ENCODE peak calls at places on chromosomes 5 and 9, in eight cellular contexts. One of them, this sample, is unnamed.

GRCh38 chr5:91032125-91032524 is 351.0 kb downstream of the ARRDC3 start:
- DNase-seq in brain microvascular endothelial cell: no peak
- DNase-seq in endodermal cell: no peak
- DNase-seq in kidney: no peak
- DNase-seq in left ventricle myocardium inferior: no peak
- DNase-seq in neural progenitor cell: no peak
- DNase-seq in HepG2: no peak
- DNase-seq in transverse colon: no peak
- DNase-seq in this sample: no peak

GRCh38 chr5:57494104-57495098 is 11.8 kb upstream of the ACTBL2 start:
- DNase-seq in endodermal cell: peak; percentile 63
- DNase-seq in left ventricle myocardium inferior: peak; percentile 30
- DNase-seq in brain microvascular endothelial cell: peak; percentile 99
- DNase-seq in HepG2: peak; percentile 13
- DNase-seq in kidney: peak; percentile 73
- DNase-seq in transverse colon: peak; percentile 41
- DNase-seq in neural progenitor cell: no peak
- DNase-seq in this sample: peak; percentile 32

GRCh38 chr5:52861368-52861767 is 73.7 kb downstream of the ITGA1 start:
- DNase-seq in transverse colon: no peak
- DNase-seq in endodermal cell: no peak
- DNase-seq in brain microvascular endothelial cell: no peak
- DNase-seq in left ventricle myocardium inferior: no peak
- DNase-seq in HepG2: no peak
- DNase-seq in neural progenitor cell: no peak
- DNase-seq in kidney: no peak
- DNase-seq in this sample: no peak

GRCh38 chr5:93691997-93692396 is 49.4 kb downstream of the POU5F2 start:
- DNase-seq in neural progenitor cell: no peak
- DNase-seq in endodermal cell: no peak
- DNase-seq in left ventricle myocardium inferior: no peak
- DNase-seq in transverse colon: no peak
- DNase-seq in kidney: no peak
- DNase-seq in brain microvascular endothelial cell: no peak
- DNase-seq in HepG2: no peak
- DNase-seq in this sample: no peak

GRCh38 chr5:149455889-149456409 is 76.9 kb upstream of the IL17B start:
- DNase-seq in HepG2: peak; percentile 73
- DNase-seq in transverse colon: no peak
- DNase-seq in neural progenitor cell: no peak
- DNase-seq in left ventricle myocardium inferior: peak; percentile 62
- DNase-seq in brain microvascular endothelial cell: peak; percentile 49
- DNase-seq in kidney: peak; percentile 72
- DNase-seq in endodermal cell: no peak
- DNase-seq in this sample: no peak

GRCh38 chr5:154587123-154587725 is 109.2 kb upstream of the HAND1 start:
- DNase-seq in transverse colon: no peak
- DNase-seq in HepG2: peak; percentile 53
- DNase-seq in brain microvascular endothelial cell: no peak
- DNase-seq in neural progenitor cell: no peak
- DNase-seq in endodermal cell: no peak
- DNase-seq in left ventricle myocardium inferior: no peak
- DNase-seq in kidney: no peak
- DNase-seq in this sample: no peak

GRCh38 chr9:117672397-117672796 is 31.8 kb upstream of the TLR4 start:
- DNase-seq in endodermal cell: no peak
- DNase-seq in transverse colon: no peak
- DNase-seq in brain microvascular endothelial cell: peak; percentile 56
- DNase-seq in left ventricle myocardium inferior: no peak
- DNase-seq in kidney: no peak
- DNase-seq in HepG2: peak; percentile 1
- DNase-seq in neural progenitor cell: no peak
- DNase-seq in this sample: no peak

GRCh38 chr9:121527371-121527770 is 27.7 kb upstream of the GGTA1 start:
- DNase-seq in kidney: no peak
- DNase-seq in transverse colon: no peak
- DNase-seq in neural progenitor cell: no peak
- DNase-seq in HepG2: no peak
- DNase-seq in endodermal cell: no peak
- DNase-seq in brain microvascular endothelial cell: no peak
- DNase-seq in left ventricle myocardium inferior: peak; percentile 70
- DNase-seq in this sample: no peak

GRCh38 chr5:42840279-42840678 is 28.6 kb upstream of the SELENOP start:
- DNase-seq in left ventricle myocardium inferior: peak; percentile 72
- DNase-seq in endodermal cell: no peak
- DNase-seq in kidney: peak; percentile 72
- DNase-seq in brain microvascular endothelial cell: peak; percentile 59
- DNase-seq in neural progenitor cell: no peak
- DNase-seq in HepG2: peak; percentile 38
- DNase-seq in transverse colon: peak; percentile 19
- DNase-seq in this sample: peak; percentile 72

GRCh38 chr9:137160716-137161557 is 8.9 kb downstream of the LRRC26 start:
- DNase-seq in brain microvascular endothelial cell: no peak
- DNase-seq in left ventricle myocardium inferior: no peak
- DNase-seq in HepG2: no peak
- DNase-seq in kidney: no peak
- DNase-seq in neural progenitor cell: no peak
- DNase-seq in endodermal cell: no peak
- DNase-seq in transverse colon: no peak
- DNase-seq in this sample: no peak

GRCh38 chr9:136614372-136614922 is 48.3 kb upstream of the EGFL7 start:
- DNase-seq in endodermal cell: no peak
- DNase-seq in transverse colon: peak; percentile 17
- DNase-seq in HepG2: no peak
- DNase-seq in kidney: peak; percentile 87
- DNase-seq in neural progenitor cell: no peak
- DNase-seq in left ventricle myocardium inferior: peak; percentile 65
- DNase-seq in brain microvascular endothelial cell: peak; percentile 52
- DNase-seq in this sample: no peak

GRCh38 chr5:58816181-58816731 is 233.4 kb downstream of the RAB3C start:
- DNase-seq in brain microvascular endothelial cell: no peak
- DNase-seq in HepG2: no peak
- DNase-seq in kidney: no peak
- DNase-seq in left ventricle myocardium inferior: no peak
- DNase-seq in endodermal cell: no peak
- DNase-seq in neural progenitor cell: no peak
- DNase-seq in transverse colon: no peak
- DNase-seq in this sample: no peak

GRCh38 chr9:110254500-110254899 is 1.8 kb downstream of the TXN start:
- DNase-seq in left ventricle myocardium inferior: no peak
- DNase-seq in HepG2: no peak
- DNase-seq in transverse colon: no peak
- DNase-seq in brain microvascular endothelial cell: no peak
- DNase-seq in neural progenitor cell: no peak
- DNase-seq in endodermal cell: peak; percentile 24
- DNase-seq in kidney: no peak
- DNase-seq in this sample: no peak

GRCh38 chr9:118330191-118330986 is 626.2 kb downstream of the TLR4 start:
- DNase-seq in transverse colon: no peak
- DNase-seq in kidney: no peak
- DNase-seq in left ventricle myocardium inferior: no peak
- DNase-seq in endodermal cell: peak; percentile 50
- DNase-seq in HepG2: no peak
- DNase-seq in neural progenitor cell: peak; percentile 44
- DNase-seq in brain microvascular endothelial cell: no peak
- DNase-seq in this sample: no peak

GRCh38 chr5:79511945-79512493 is 1.9 kb downstream of the HOMER1 start:
- DNase-seq in left ventricle myocardium inferior: no peak
- DNase-seq in transverse colon: no peak
- DNase-seq in endodermal cell: no peak
- DNase-seq in neural progenitor cell: peak; percentile 46
- DNase-seq in HepG2: no peak
- DNase-seq in kidney: no peak
- DNase-seq in brain microvascular endothelial cell: no peak
- DNase-seq in this sample: no peak

GRCh38 chr9:72443855-72444254 is 77.6 kb upstream of the TMC1 start:
- DNase-seq in transverse colon: no peak
- DNase-seq in endodermal cell: no peak
- DNase-seq in brain microvascular endothelial cell: no peak
- DNase-seq in kidney: no peak
- DNase-seq in neural progenitor cell: no peak
- DNase-seq in HepG2: no peak
- DNase-seq in left ventricle myocardium inferior: no peak
- DNase-seq in this sample: no peak

GRCh38 chr5:101424530-101425175 is 521.6 kb upstream of the ST8SIA4 start:
- DNase-seq in endodermal cell: no peak
- DNase-seq in neural progenitor cell: no peak
- DNase-seq in kidney: no peak
- DNase-seq in brain microvascular endothelial cell: peak; percentile 14
- DNase-seq in HepG2: no peak
- DNase-seq in transverse colon: no peak
- DNase-seq in left ventricle myocardium inferior: no peak
- DNase-seq in this sample: no peak

GRCh38 chr9:95296761-95297160 is 20.7 kb downstream of the FANCC start:
- DNase-seq in HepG2: no peak
- DNase-seq in endodermal cell: no peak
- DNase-seq in left ventricle myocardium inferior: no peak
- DNase-seq in neural progenitor cell: no peak
- DNase-seq in transverse colon: no peak
- DNase-seq in brain microvascular endothelial cell: no peak
- DNase-seq in kidney: no peak
- DNase-seq in this sample: no peak

GRCh38 chr9:129386812-129387177 is 208.7 kb upstream of the IER5L start:
- DNase-seq in left ventricle myocardium inferior: no peak
- DNase-seq in neural progenitor cell: no peak
- DNase-seq in brain microvascular endothelial cell: no peak
- DNase-seq in transverse colon: no peak
- DNase-seq in kidney: peak; percentile 57
- DNase-seq in HepG2: no peak
- DNase-seq in endodermal cell: no peak
- DNase-seq in this sample: peak; percentile 46
- H3K36me3 ChIP-seq in left ventricle myocardium inferior: no peaks in the 10 kb centered on the region
- H3K36me3 ChIP-seq in neural progenitor cell: no peaks in the 10 kb centered on the region
- H3K36me3 ChIP-seq in brain microvascular endothelial cell: no peaks in the 10 kb centered on the region
- H3K36me3 ChIP-seq in transverse colon: no peaks in the 10 kb centered on the region
- H3K36me3 ChIP-seq in kidney: no peaks in the 10 kb centered on the region
- H3K36me3 ChIP-seq in HepG2: no peaks in the 10 kb centered on the region
- H3K36me3 ChIP-seq in endodermal cell: no peaks in the 10 kb centered on the region
- H3K36me3 ChIP-seq in this sample: no peaks in the 10 kb centered on the region

DNA sequence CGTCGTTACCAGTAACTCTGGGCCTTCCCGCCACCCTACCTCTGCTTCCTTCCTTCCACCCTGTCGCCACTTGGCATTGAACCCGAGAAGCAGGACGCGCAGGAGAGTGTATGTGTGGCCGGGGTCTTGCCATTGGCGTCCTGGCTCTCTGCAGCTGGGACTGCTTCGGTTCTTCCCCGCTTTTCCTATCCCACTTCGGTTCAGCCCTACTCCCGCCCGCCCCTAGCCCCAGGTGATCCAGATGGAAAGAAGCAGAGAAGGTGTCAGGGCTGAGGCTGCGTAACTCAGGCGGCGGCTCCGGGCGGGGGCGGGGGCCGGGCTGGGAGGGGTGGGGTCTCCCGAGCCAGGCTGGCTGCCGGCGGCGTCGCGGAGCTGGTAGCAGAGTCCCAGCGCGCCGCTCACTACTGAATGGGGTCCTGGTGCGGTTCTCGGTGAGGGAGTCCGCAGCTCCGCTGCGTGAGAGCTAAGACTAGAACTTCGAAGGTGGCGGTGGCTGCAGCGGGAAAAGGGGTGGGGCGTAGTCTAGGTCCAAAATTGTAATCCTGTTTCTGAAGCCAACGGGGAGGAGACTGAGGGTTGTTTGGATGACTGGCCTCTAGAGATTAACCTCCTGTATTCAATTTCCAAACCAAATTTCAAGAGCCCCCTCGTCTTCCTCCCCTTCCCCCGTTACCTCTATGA is 1.3 kb downstream of the PRR16 start:
- DNase-seq in left ventricle myocardium inferior: peak; percentile 48
- DNase-seq in endodermal cell: peak; percentile 90
- DNase-seq in brain microvascular endothelial cell: peak; percentile 56
- DNase-seq in transverse colon: peak; percentile 11
- DNase-seq in HepG2: no peak
- DNase-seq in kidney: peak; percentile 72
- DNase-seq in neural progenitor cell: peak; percentile 73
- DNase-seq in this sample: peak; percentile 75
- H3K4me3 ChIP-seq in left ventricle myocardium inferior: peak overlapping the region; percentile 81
- H3K4me3 ChIP-seq in endodermal cell: peak overlapping the region; percentile 82
- H3K4me3 ChIP-seq in brain microvascular endothelial cell: peak overlapping the region; percentile 73
- H3K4me3 ChIP-seq in transverse colon: peak overlapping the region; percentile 22
- H3K4me3 ChIP-seq in HepG2: no peak overlapping the region
- H3K4me3 ChIP-seq in kidney: peak overlapping the region; percentile 77
- H3K4me3 ChIP-seq in neural progenitor cell: peak overlapping the region; percentile 68
- H3K4me3 ChIP-seq in this sample: peak overlapping the region; percentile 65

GRCh38 chr5:133978943-133979342 is 10.5 kb upstream of the C5orf15 start:
- DNase-seq in kidney: no peak
- DNase-seq in brain microvascular endothelial cell: no peak
- DNase-seq in HepG2: no peak
- DNase-seq in transverse colon: no peak
- DNase-seq in neural progenitor cell: no peak
- DNase-seq in left ventricle myocardium inferior: no peak
- DNase-seq in endodermal cell: no peak
- DNase-seq in this sample: no peak

GRCh38 chr5:133981714-133982113 is 13.3 kb upstream of the C5orf15 start:
- DNase-seq in kidney: no peak
- DNase-seq in left ventricle myocardium inferior: no peak
- DNase-seq in HepG2: no peak
- DNase-seq in endodermal cell: no peak
- DNase-seq in transverse colon: no peak
- DNase-seq in neural progenitor cell: no peak
- DNase-seq in brain microvascular endothelial cell: no peak
- DNase-seq in this sample: no peak

GRCh38 chr5:133977858-133978257 is 9.4 kb upstream of the C5orf15 start:
- DNase-seq in transverse colon: no peak
- DNase-seq in brain microvascular endothelial cell: peak; percentile 50
- DNase-seq in neural progenitor cell: no peak
- DNase-seq in left ventricle myocardium inferior: no peak
- DNase-seq in kidney: no peak
- DNase-seq in HepG2: no peak
- DNase-seq in endodermal cell: no peak
- DNase-seq in this sample: no peak

GRCh38 chr5:133983674-133984073 is 15.2 kb upstream of the C5orf15 start:
- DNase-seq in left ventricle myocardium inferior: no peak
- DNase-seq in kidney: no peak
- DNase-seq in transverse colon: no peak
- DNase-seq in neural progenitor cell: no peak
- DNase-seq in HepG2: no peak
- DNase-seq in endodermal cell: no peak
- DNase-seq in brain microvascular endothelial cell: no peak
- DNase-seq in this sample: no peak

DNA sequence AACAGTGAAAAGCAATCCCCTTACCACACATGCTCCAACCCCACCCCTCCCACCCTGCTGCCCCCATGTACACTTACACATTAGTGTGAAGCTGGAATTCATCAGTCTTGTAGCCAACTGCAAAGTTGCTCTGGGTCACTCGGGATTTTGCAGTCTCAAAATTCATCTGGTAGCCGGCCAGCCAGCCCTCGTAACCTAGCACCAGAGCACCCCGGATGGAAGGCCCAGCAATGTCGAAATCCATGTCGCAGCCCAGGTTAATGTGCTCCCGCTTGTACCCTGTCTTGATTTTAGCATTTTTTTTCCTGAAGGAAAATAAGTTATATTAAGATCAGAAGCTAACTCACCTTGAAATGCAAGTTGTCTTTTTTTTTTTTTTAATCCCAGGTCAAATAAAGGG is 12.2 kb upstream of the C5orf15 start:
- DNase-seq in kidney: no peak
- DNase-seq in transverse colon: no peak
- DNase-seq in HepG2: no peak
- DNase-seq in endodermal cell: no peak
- DNase-seq in neural progenitor cell: no peak
- DNase-seq in brain microvascular endothelial cell: no peak
- DNase-seq in left ventricle myocardium inferior: no peak
- DNase-seq in this sample: no peak
- H3K36me3 ChIP-seq in kidney: peaks cover 11% of the 10 kb centered on the region
- H3K36me3 ChIP-seq in transverse colon: peaks cover 35% of the 10 kb centered on the region
- H3K36me3 ChIP-seq in HepG2: peaks cover 54% of the 10 kb centered on the region
- H3K36me3 ChIP-seq in endodermal cell: peaks cover 75% of the 10 kb centered on the region
- H3K36me3 ChIP-seq in neural progenitor cell: peaks cover 6% of the 10 kb centered on the region
- H3K36me3 ChIP-seq in brain microvascular endothelial cell: peaks cover 51% of the 10 kb centered on the region
- H3K36me3 ChIP-seq in left ventricle myocardium inferior: peaks cover 68% of the 10 kb centered on the region
- H3K36me3 ChIP-seq in this sample: peaks cover 91% of the 10 kb centered on the region

GRCh38 chr5:118788351-118788750 is 200.0 kb downstream of the DTWD2 start:
- DNase-seq in brain microvascular endothelial cell: no peak
- DNase-seq in left ventricle myocardium inferior: no peak
- DNase-seq in HepG2: no peak
- DNase-seq in kidney: no peak
- DNase-seq in transverse colon: no peak
- DNase-seq in neural progenitor cell: no peak
- DNase-seq in endodermal cell: no peak
- DNase-seq in this sample: no peak
- H3K4me3 ChIP-seq in brain microvascular endothelial cell: no peak overlapping the region
- H3K4me3 ChIP-seq in left ventricle myocardium inferior: no peak overlapping the region
- H3K4me3 ChIP-seq in HepG2: no peak overlapping the region
- H3K4me3 ChIP-seq in kidney: no peak overlapping the region
- H3K4me3 ChIP-seq in transverse colon: no peak overlapping the region
- H3K4me3 ChIP-seq in neural progenitor cell: no peak overlapping the region
- H3K4me3 ChIP-seq in endodermal cell: no peak overlapping the region
- H3K4me3 ChIP-seq in this sample: no peak overlapping the region